ENCODE peak calls at places on chromosome 21, in five cellular contexts. One of them, this sample, is unnamed. For H3K9me2, the result is how much of the 10 kb centered on the place peaks cover.

GRCh38 chr21:39000496-39000895 is 182.8 kb downstream of the PSMG1 start:
- DNase-seq in PC-3: peak
- DNase-seq in GM23338: no peak
- DNase-seq in MM.1S: no peak
- DNase-seq in GM23248: peak
- DNase-seq in this sample: no peak

GRCh38 chr21:44871576-44872265 is 1.8 kb downstream of the PTTG1IP start:
- DNase-seq in PC-3: peak
- DNase-seq in GM23338: no peak
- DNase-seq in MM.1S: no peak
- DNase-seq in GM23248: peak
- DNase-seq in this sample: no peak

GRCh38 chr21:44496900-44497550 is 41.7 kb downstream of the LRRC3 start:
- DNase-seq in PC-3: no peak
- DNase-seq in GM23338: no peak
- DNase-seq in MM.1S: no peak
- DNase-seq in GM23248: peak
- DNase-seq in this sample: no peak

GRCh38 chr21:25552856-25553255 is 54.4 kb downstream of the MRPL39 start:
- DNase-seq in PC-3: no peak
- DNase-seq in GM23338: no peak
- DNase-seq in MM.1S: no peak
- DNase-seq in GM23248: no peak
- DNase-seq in this sample: no peak

GRCh38 chr21:16912075-16912474 is 600.8 kb upstream of the CXADR start:
- DNase-seq in PC-3: peak
- DNase-seq in GM23338: no peak
- DNase-seq in MM.1S: no peak
- DNase-seq in GM23248: peak
- DNase-seq in this sample: no peak

GRCh38 chr21:8990326-8991087 is 1530.9 kb upstream of the TPTE start:
- DNase-seq in PC-3: peak
- DNase-seq in GM23338: peak
- DNase-seq in MM.1S: no peak
- DNase-seq in GM23248: no peak
- DNase-seq in this sample: no peak

GRCh38 chr21:27569091-27569490 is 602.2 kb upstream of the ADAMTS5 start:
- DNase-seq in PC-3: no peak
- DNase-seq in GM23338: no peak
- DNase-seq in MM.1S: no peak
- DNase-seq in GM23248: no peak
- DNase-seq in this sample: no peak

GRCh38 chr21:45510466-45510955 is 31.7 kb downstream of the SLC19A1 start:
- DNase-seq in PC-3: no peak
- DNase-seq in GM23338: no peak
- DNase-seq in MM.1S: no peak
- DNase-seq in GM23248: no peak
- DNase-seq in this sample: no peak

GRCh38 chr21:29105218-29105617 is 25.2 kb upstream of the MAP3K7CL start:
- DNase-seq in PC-3: peak
- DNase-seq in GM23338: no peak
- DNase-seq in MM.1S: no peak
- DNase-seq in GM23248: peak
- DNase-seq in this sample: no peak
- TF ChIP-seq EZH2phosphoT487 in PC-3: no peak
- TF ChIP-seq EZH2phosphoT487 in GM23338: no peak
- TF ChIP-seq EZH2phosphoT487 in MM.1S: no peak
- TF ChIP-seq EZH2phosphoT487 in GM23248: no peak
- TF ChIP-seq EZH2phosphoT487 in this sample: no peak

GRCh38 chr21:29475329-29475728 is 176.6 kb downstream of the BACH1 start:
- DNase-seq in PC-3: no peak
- DNase-seq in GM23338: no peak
- DNase-seq in MM.1S: no peak
- DNase-seq in GM23248: no peak
- DNase-seq in this sample: no peak
- H3K9me2 ChIP-seq in PC-3: under half
- H3K9me2 ChIP-seq in GM23338: under half
- H3K9me2 ChIP-seq in MM.1S: under half
- H3K9me2 ChIP-seq in GM23248: under half
- H3K9me2 ChIP-seq in this sample: under half

DNA sequence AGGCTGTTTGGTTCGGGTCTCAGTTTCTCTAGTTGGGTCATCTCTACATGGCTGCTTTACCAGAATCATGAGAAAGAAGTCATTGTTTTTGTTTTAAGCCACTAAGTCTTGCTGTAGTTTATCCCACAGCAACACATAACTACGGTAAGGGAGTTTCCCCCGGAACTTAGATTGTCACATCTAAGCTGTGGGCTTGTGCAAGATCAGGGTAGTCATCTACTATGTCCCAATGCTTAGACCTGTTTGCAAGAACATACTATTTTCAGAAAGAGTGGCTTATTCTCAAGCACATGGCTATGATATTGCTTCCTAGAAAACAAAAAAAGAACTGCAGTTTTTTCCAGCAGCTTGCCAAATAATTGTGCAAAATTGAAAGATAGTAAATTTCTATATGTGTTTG is 18.0 kb upstream of the OLIG2 start:
- DNase-seq in PC-3: no peak
- DNase-seq in GM23338: no peak
- DNase-seq in MM.1S: no peak
- DNase-seq in GM23248: no peak
- DNase-seq in this sample: no peak
- TF ChIP-seq EZH2phosphoT487 in PC-3: no peak
- TF ChIP-seq EZH2phosphoT487 in GM23338: no peak
- TF ChIP-seq EZH2phosphoT487 in MM.1S: no peak
- TF ChIP-seq EZH2phosphoT487 in GM23248: no peak
- TF ChIP-seq EZH2phosphoT487 in this sample: no peak

DNA sequence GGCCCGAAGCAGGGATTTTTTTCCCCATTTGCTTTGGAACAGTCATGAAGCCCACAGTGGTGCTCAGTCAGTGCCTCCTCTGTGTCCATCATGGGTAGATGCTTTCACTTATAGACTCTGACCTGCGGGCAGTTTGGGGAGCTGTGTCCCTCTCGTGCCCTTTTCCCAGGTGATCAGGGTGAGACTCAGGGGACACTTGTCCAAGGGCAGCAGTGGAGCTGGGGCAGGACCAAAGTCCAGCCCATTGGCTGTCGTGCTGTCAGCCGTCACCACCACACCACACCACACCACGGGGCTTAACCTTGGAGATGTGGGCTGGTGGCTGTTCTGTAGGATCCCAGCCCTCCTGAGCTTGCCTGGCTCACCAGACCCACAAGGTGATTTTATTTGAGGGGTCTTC is 34.9 kb downstream of the SIM2 start:
- DNase-seq in PC-3: no peak
- DNase-seq in GM23338: no peak
- DNase-seq in MM.1S: no peak
- DNase-seq in GM23248: no peak
- DNase-seq in this sample: no peak
- H3K9me2 ChIP-seq in PC-3: under half
- H3K9me2 ChIP-seq in GM23338: under half
- H3K9me2 ChIP-seq in MM.1S: under half
- H3K9me2 ChIP-seq in GM23248: under half
- H3K9me2 ChIP-seq in this sample: under half

DNA sequence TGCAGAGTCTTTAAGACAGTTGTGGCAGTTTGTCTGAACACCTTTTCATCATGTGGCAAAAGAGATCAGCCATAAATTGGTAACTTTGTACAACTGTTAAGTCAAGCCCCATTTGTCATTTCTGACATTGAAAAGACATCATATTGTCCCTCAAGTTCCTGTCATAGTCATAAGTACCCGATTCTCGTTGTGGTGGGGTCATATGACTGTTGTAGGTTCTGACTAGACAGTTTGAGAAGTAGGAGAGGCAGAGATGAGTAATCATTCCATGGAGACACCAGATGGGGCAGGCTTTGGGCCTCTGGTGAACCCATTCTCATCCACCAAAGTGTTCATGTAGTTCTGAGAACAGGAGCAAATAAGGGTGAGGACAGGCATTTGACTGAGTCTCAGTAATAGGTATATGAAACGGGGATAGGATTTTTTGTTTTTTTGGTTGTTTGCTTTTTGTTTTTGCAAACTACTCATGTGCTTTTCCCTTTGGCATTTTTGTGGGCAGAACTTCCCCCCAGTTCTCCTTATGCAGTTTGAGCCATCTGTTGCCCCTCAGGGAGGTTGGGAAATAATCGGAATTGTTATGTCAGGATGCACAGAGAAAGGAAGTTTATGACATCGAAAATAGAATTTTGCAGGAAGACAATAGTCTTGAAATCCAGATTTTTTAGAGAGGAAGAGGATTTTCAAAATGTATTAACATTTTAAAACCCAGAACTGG is 86.9 kb upstream of the KCNE2 start:
- DNase-seq in PC-3: peak
- DNase-seq in GM23338: no peak
- DNase-seq in MM.1S: no peak
- DNase-seq in GM23248: peak
- DNase-seq in this sample: no peak
- TF ChIP-seq EZH2phosphoT487 in PC-3: no peak
- TF ChIP-seq EZH2phosphoT487 in GM23338: no peak
- TF ChIP-seq EZH2phosphoT487 in MM.1S: no peak
- TF ChIP-seq EZH2phosphoT487 in GM23248: no peak
- TF ChIP-seq EZH2phosphoT487 in this sample: no peak

GRCh38 chr21:37932936-37933335 is 16.7 kb upstream of the KCNJ6 start:
- DNase-seq in PC-3: no peak
- DNase-seq in GM23338: no peak
- DNase-seq in MM.1S: no peak
- DNase-seq in GM23248: no peak
- DNase-seq in this sample: no peak
- H3K9me2 ChIP-seq in PC-3: under half
- H3K9me2 ChIP-seq in GM23338: under half
- H3K9me2 ChIP-seq in MM.1S: under half
- H3K9me2 ChIP-seq in GM23248: under half
- H3K9me2 ChIP-seq in this sample: under half

GRCh38 chr21:37214952-37215351 is 52.2 kb downstream of the VPS26C start:
- DNase-seq in PC-3: no peak
- DNase-seq in GM23338: no peak
- DNase-seq in MM.1S: no peak
- DNase-seq in GM23248: no peak
- DNase-seq in this sample: no peak

GRCh38 chr21:37220433-37220980 is 46.6 kb downstream of the VPS26C start:
- DNase-seq in PC-3: no peak
- DNase-seq in GM23338: peak
- DNase-seq in MM.1S: peak
- DNase-seq in GM23248: peak
- DNase-seq in this sample: no peak

GRCh38 chr21:37223804-37224345 is 43.3 kb downstream of the VPS26C start:
- DNase-seq in PC-3: no peak
- DNase-seq in GM23338: no peak
- DNase-seq in MM.1S: no peak
- DNase-seq in GM23248: no peak
- DNase-seq in this sample: no peak

GRCh38 chr21:37220981-37221664 is 46.0 kb downstream of the VPS26C start:
- DNase-seq in PC-3: peak
- DNase-seq in GM23338: peak
- DNase-seq in MM.1S: peak
- DNase-seq in GM23248: peak
- DNase-seq in this sample: peak

GRCh38 chr21:37219766-37220432 is 47.2 kb downstream of the VPS26C start:
- DNase-seq in PC-3: no peak
- DNase-seq in GM23338: no peak
- DNase-seq in MM.1S: no peak
- DNase-seq in GM23248: no peak
- DNase-seq in this sample: no peak
- TF ChIP-seq EZH2phosphoT487 in PC-3: no peak
- TF ChIP-seq EZH2phosphoT487 in GM23338: no peak
- TF ChIP-seq EZH2phosphoT487 in MM.1S: no peak
- TF ChIP-seq EZH2phosphoT487 in GM23248: no peak
- TF ChIP-seq EZH2phosphoT487 in this sample: no peak